ENCODE peak calls at places on chromosomes 16 and 17, in eight cellular contexts. Z is GM13976, B is transverse colon, E is neural progenitor cell, D is fibroblast of pulmonary artery, O is tibial nerve, J is heart left ventricle, Q is lung. K is an unnamed sample.

GRCh38 chr17:4397840-4398239 is 31.4 kb upstream of the UBE2G1 start:
- DNase-seq in Z (no peak), B (no peak), E (no peak), D (no peak), O (no peak), J (peak), Q (no peak), K (no peak)

GRCh38 chr16:85465328-85466307 is 147.5 kb upstream of the GSE1 start:
- DNase-seq in Z (no peak), B (no peak), E (no peak), D (peak), O (no peak), J (peak), Q (no peak), K (peak)

GRCh38 chr17:12821376-12821940 is 32.2 kb downstream of the ARHGAP44 start:
- DNase-seq in Z (no peak), B (peak), E (no peak), D (peak), O (no peak), J (no peak), Q (no peak), K (no peak)

GRCh38 chr16:66292241-66292935 is 74.1 kb upstream of the CDH5 start:
- DNase-seq in Z (no peak), B (no peak), E (no peak), D (no peak), O (no peak), J (no peak), Q (no peak), K (no peak)

GRCh38 chr16:58280846-58281301 is 14.0 kb downstream of the PRSS54 start:
- DNase-seq in Z (no peak), B (no peak), E (no peak), D (no peak), O (no peak), J (no peak), Q (no peak), K (peak)

GRCh38 chr17:76414334-76415295 is 30.2 kb downstream of the SPHK1 start:
- DNase-seq in Z (peak), B (peak), E (peak), D (peak), O (peak), J (peak), Q (no peak), K (peak)

GRCh38 chr17:14616508-14616907 is 315.6 kb downstream of the HS3ST3B1 start:
- DNase-seq in Z (no peak), B (no peak), E (no peak), D (no peak), O (no peak), J (no peak), Q (no peak), K (no peak)

GRCh38 chr17:27741361-27741861 is 58.9 kb downstream of the NOS2 start:
- DNase-seq in Z (no peak), B (no peak), E (no peak), D (no peak), O (no peak), J (no peak), Q (no peak), K (no peak)

GRCh38 chr16:48277158-48277557 is 29.8 kb upstream of the ABCC11 start:
- DNase-seq in Z (no peak), B (peak), E (no peak), D (no peak), O (no peak), J (no peak), Q (no peak), K (no peak)

GRCh38 chr16:50879873-50880695 is 138.2 kb downstream of the CYLD start:
- DNase-seq in Z (no peak), B (no peak), E (peak), D (no peak), O (no peak), J (no peak), Q (peak), K (no peak)

GRCh38 chr16:80896778-80897177 is 92.4 kb upstream of the CDYL2 start:
- DNase-seq in Z (no peak), B (no peak), E (no peak), D (no peak), O (no peak), J (no peak), Q (no peak), K (no peak)

GRCh38 chr16:66364117-66364958 is 2.2 kb upstream of the CDH5 start:
- DNase-seq in Z (no peak), B (peak), E (peak), D (peak), O (peak), J (peak), Q (no peak), K (no peak)

GRCh38 chr16:68563631-68564366 is 24.7 kb downstream of the ZFP90 start:
- DNase-seq in Z (no peak), B (no peak), E (no peak), D (no peak), O (no peak), J (no peak), Q (no peak), K (no peak)

GRCh38 chr17:17712268-17712924 is 31.1 kb downstream of the RAI1 start:
- DNase-seq in Z (peak), B (no peak), E (no peak), D (peak), O (no peak), J (no peak), Q (no peak), K (peak)

GRCh38 chr17:14144513-14144912 is 75.2 kb downstream of the COX10 start:
- DNase-seq in Z (no peak), B (no peak), E (no peak), D (no peak), O (no peak), J (no peak), Q (no peak), K (no peak)

GRCh38 chr16:12500771-12501170 is 302.9 kb downstream of the CPPED1 start:
- DNase-seq in Z (no peak), B (peak), E (no peak), D (no peak), O (no peak), J (no peak), Q (no peak), K (no peak)

GRCh38 chr16:86566601-86566965 is at the start of gene FOXC2:
- DNase-seq in Z (no peak), B (peak), E (peak), D (peak), O (peak), J (peak), Q (peak), K (peak)

GRCh38 chr17:879546-879945 is 97.4 kb downstream of the MRM3 start:
- DNase-seq in Z (peak), B (peak), E (peak), D (peak), O (peak), J (peak), Q (peak), K (no peak)

GRCh38 chr16:85970712-85971220 is 71.8 kb downstream of the IRF8 start:
- DNase-seq in Z (no peak), B (no peak), E (no peak), D (no peak), O (no peak), J (no peak), Q (no peak), K (no peak)

GRCh38 chr16:11619327-11619851 is 32.7 kb upstream of the LITAF start:
- DNase-seq in Z (no peak), B (no peak), E (no peak), D (no peak), O (no peak), J (no peak), Q (no peak), K (no peak)

GRCh38 chr17:17029938-17030337 is 12.3 kb upstream of the MPRIP start:
- DNase-seq in Z (no peak), B (no peak), E (peak), D (no peak), O (no peak), J (no peak), Q (no peak), K (no peak)

GRCh38 chr16:76265434-76266045 is 11.7 kb upstream of the CNTNAP4 start:
- DNase-seq in Z (peak), B (peak), E (peak), D (peak), O (no peak), J (no peak), Q (no peak), K (no peak)

GRCh38 chr16:75458029-75458428 is 6.5 kb downstream of the TMEM170A start:
- DNase-seq in Z (no peak), B (no peak), E (no peak), D (no peak), O (no peak), J (no peak), Q (no peak), K (no peak)

GRCh38 chr17:61423967-61424649 is 24.5 kb downstream of the TBX2 start:
- DNase-seq in Z (no peak), B (no peak), E (no peak), D (no peak), O (no peak), J (no peak), Q (no peak), K (no peak)

GRCh38 chr16:46972971-46973456 is 460 bp downstream of the DNAJA2 start:
- DNase-seq in Z (peak), B (peak), E (peak), D (no peak), O (no peak), J (peak), Q (peak), K (no peak)

DNA sequence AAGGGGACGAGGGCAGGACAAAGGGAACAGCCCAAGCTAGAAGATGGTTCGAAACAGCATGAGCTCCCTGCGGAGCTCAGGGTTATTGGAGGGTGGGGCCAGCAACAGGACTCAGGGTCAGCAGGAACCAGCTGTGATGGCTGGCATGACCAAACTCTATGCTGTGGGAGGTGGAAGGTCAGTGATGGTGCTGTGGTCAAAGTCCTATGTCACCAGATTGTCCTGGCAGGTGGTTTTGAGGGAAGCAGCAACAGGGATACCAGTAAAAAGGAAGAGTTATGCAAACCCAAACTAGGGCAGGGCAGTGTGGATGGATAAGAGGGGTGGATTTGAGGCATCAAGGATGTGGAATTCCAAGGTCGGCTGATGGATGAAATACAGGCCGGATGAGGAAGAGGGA is 32.4 kb downstream of the CACNG4 start:
- DNase-seq in Z (no peak), B (no peak), E (no peak), D (no peak), O (no peak), J (peak), Q (no peak), K (no peak)
- TF ChIP-seq CTCF in Z (no peak), B (no peak), E (no peak), D (no peak), O (no peak), J (no peak), Q (no peak), K (no peak)

GRCh38 chr17:49513044-49513395 is 17.9 kb downstream of the NGFR start:
- DNase-seq in Z (no peak), B (no peak), E (no peak), D (no peak), O (no peak), J (no peak), Q (no peak), K (no peak)

GRCh38 chr17:49516190-49516589 is 21.1 kb downstream of the NGFR start:
- DNase-seq in Z (no peak), B (no peak), E (no peak), D (no peak), O (no peak), J (no peak), Q (no peak), K (no peak)

GRCh38 chr17:49515196-49515770 is 20.2 kb downstream of the NGFR start:
- DNase-seq in Z (peak), B (peak), E (peak), D (peak), O (peak), J (peak), Q (peak), K (peak)

GRCh38 chr17:49513616-49514373 is 18.7 kb downstream of the NGFR start:
- DNase-seq in Z (no peak), B (no peak), E (no peak), D (no peak), O (no peak), J (peak), Q (no peak), K (no peak)

GRCh38 chr17:49514374-49514738 is 19.3 kb downstream of the NGFR start:
- DNase-seq in Z (no peak), B (no peak), E (peak), D (peak), O (no peak), J (no peak), Q (no peak), K (no peak)
- TF ChIP-seq CTCF in Z (no peak), B (no peak), E (peak), D (peak), O (no peak), J (peak), Q (no peak), K (peak)

DNA sequence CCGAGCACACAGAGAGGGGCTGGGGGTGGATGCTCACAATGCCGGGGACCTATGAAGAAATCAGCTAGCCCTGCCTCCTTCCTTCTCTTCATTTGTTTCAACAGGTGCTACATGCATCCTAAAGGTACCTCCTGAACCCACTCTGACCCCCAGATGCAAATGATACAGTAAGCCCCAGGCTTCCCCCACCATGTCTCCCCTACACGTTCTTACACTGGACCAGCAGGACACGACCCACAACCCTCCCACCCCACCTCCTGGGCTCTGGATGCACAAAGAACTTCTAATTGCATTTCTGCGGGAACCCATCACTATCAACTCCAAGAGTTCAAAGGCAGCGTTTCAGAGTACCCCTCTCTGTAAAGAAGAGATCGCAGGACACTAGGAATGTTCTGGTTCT is 2.1 kb downstream of the XYLT1 start:
- DNase-seq in Z (no peak), B (no peak), E (peak), D (no peak), O (no peak), J (no peak), Q (no peak), K (no peak)
- TF ChIP-seq CTCF in Z (no peak), B (no peak), E (no peak), D (no peak), O (no peak), J (no peak), Q (no peak), K (no peak)

GRCh38 chr16:83676056-83676455 is 131.7 kb upstream of the HSBP1 start:
- DNase-seq in Z (no peak), B (no peak), E (no peak), D (no peak), O (no peak), J (no peak), Q (no peak), K (no peak)
- TF ChIP-seq CTCF in Z (no peak), B (no peak), E (no peak), D (no peak), O (no peak), J (no peak), Q (no peak), K (no peak)

DNA sequence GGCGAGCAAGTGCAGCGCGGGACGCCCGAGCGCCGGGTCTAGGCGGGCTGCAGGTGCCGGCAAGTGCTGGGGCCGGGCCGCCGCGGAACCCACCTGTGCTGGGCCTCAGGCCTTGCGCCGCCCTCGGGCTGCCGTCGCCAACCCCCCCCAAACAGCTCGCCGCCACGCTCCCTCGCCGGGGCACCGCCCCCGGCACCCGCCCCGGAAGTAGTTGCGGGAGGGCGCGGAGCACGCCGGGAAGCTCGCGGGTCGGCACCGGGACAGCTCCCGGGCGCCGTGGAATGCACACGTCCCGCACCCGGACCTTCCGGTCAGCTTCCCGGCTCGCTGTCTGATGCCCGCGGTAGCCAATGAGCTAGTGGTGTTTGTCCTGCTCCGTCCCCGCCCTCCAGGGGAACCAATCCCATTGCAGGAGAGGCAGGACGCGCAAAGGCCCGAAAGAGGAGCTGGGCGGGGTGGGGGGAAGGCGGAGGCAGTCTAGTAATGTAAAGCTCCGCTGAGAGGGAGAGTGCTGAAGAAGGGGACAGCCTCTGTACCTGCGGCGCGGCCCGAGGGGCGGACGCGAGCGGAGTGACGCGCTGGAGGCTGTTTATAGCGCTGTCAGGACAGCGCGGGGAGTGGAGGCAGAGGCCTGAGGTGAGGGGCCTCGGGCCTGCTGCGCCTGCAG is at the start of the genes ANKS3 and DNAAF8:
- DNase-seq in Z (peak), B (peak), E (peak), D (peak), O (peak), J (peak), Q (peak), K (peak)
- TF ChIP-seq CTCF in Z (no peak), B (no peak), E (no peak), D (no peak), O (no peak), J (no peak), Q (no peak), K (no peak)

DNA sequence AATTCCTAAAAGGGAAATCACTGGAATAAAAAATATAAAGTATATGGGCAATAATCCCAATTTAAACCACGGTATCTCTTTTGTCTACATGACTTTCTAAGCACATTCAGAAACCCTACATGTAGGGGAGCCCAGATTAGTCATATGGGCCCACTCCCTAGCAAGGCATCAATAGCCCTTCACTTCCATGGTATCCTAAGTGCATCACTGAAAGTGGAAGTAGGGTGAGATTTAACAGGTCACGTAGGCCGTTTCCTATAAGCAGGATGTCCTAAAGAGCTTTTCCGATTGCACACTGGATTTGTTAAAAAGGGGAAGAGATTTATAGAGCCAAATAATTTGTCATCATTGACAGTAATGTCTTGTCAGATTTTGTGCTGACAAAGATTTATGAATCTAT is 39.0 kb downstream of the CA4 start:
- DNase-seq in Z (no peak), B (no peak), E (no peak), D (no peak), O (no peak), J (no peak), Q (no peak), K (no peak)
- TF ChIP-seq CTCF in Z (no peak), B (no peak), E (no peak), D (no peak), O (no peak), J (no peak), Q (no peak), K (no peak)

GRCh38 chr17:68533887-68534700 is 21.9 kb downstream of the PRKAR1A start:
- DNase-seq in Z (no peak), B (no peak), E (no peak), D (peak), O (no peak), J (no peak), Q (no peak), K (peak)
- TF ChIP-seq CTCF in Z (no peak), B (peak), E (peak), D (peak), O (peak), J (peak), Q (no peak), K (peak)

GRCh38 chr17:37562016-37562745 is 47.0 kb downstream of the SYNRG start:
- DNase-seq in Z (no peak), B (no peak), E (no peak), D (no peak), O (no peak), J (no peak), Q (no peak), K (no peak)
- TF ChIP-seq CTCF in Z (no peak), B (no peak), E (no peak), D (no peak), O (no peak), J (no peak), Q (no peak), K (no peak)

DNA sequence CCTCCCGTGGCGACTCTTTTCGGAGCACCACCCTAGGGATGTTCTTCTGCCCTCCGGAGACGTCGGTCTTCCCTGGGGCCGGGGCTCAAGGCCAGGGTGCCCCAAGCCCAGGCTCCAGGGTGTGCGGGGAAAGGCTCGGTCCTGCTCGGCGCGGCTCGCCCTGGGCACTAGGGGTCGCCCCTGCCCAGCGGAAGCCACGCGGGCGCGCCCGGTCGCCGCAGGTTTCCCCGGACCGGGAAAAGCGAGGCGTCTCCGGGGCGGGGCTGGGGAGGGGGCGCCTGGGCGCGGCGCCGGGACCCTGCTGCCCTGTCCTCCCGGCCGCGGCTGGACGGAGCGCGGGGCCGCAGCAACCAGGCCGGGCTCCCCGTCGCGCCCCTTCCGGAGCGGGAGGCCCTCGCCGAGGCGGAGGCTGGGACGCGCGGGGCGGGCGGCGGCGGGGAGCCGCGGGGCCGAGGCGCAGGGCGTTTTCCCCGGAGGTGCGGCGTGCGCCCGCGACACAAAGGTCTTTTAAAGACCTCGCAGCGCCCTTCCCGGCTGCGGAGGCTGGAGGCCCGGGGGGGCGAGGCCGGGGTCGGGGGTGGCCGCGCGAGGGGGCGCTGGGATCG is 76.4 kb downstream of the MRC2 start:
- DNase-seq in Z (peak), B (peak), E (peak), D (peak), O (peak), J (peak), Q (peak), K (no peak)
- TF ChIP-seq CTCF in Z (peak), B (peak), E (peak), D (peak), O (peak), J (peak), Q (peak), K (peak)

GRCh38 chr17:6135216-6135615 is 65.0 kb downstream of the WSCD1 start:
- DNase-seq in Z (no peak), B (no peak), E (no peak), D (no peak), O (no peak), J (no peak), Q (no peak), K (no peak)
- TF ChIP-seq CTCF in Z (no peak), B (no peak), E (no peak), D (no peak), O (no peak), J (no peak), Q (no peak), K (no peak)

K was measured in AG09319.